ENCODE peak calls at places on chromosome 3, in five cellular contexts. One of them, this sample, is unnamed.

GRCh38 chr3:8540456-8540855 is 38.8 kb downstream of the LMCD1 start:
- DNase-seq in esophagus squamous epithelium: no peak
- DNase-seq in NB4: no peak
- DNase-seq in uterus: no peak
- DNase-seq in HCT116: no peak
- DNase-seq in this sample: no peak

GRCh38 chr3:163605915-163606314 is 1472.4 kb downstream of the SI start:
- DNase-seq in uterus: no peak
- DNase-seq in esophagus squamous epithelium: no peak
- DNase-seq in HCT116: no peak
- DNase-seq in NB4: no peak
- DNase-seq in this sample: no peak

GRCh38 chr3:138937690-138938055 is 9.3 kb downstream of the FOXL2 start:
- DNase-seq in uterus: no peak
- DNase-seq in esophagus squamous epithelium: no peak
- DNase-seq in HCT116: no peak
- DNase-seq in NB4: no peak
- DNase-seq in this sample: no peak

GRCh38 chr3:143472731-143473523 is 353.4 kb downstream of the CHST2 start:
- DNase-seq in NB4: no peak
- DNase-seq in esophagus squamous epithelium: no peak
- DNase-seq in uterus: no peak
- DNase-seq in HCT116: no peak
- DNase-seq in this sample: no peak

GRCh38 chr3:56468184-56469106 is at the start of gene ERC2:
- DNase-seq in NB4: no peak
- DNase-seq in esophagus squamous epithelium: no peak
- DNase-seq in HCT116: no peak
- DNase-seq in uterus: peak
- DNase-seq in this sample: no peak

GRCh38 chr3:9704343-9705322 is 1.0 kb downstream of the CPNE9 start:
- DNase-seq in esophagus squamous epithelium: no peak
- DNase-seq in HCT116: no peak
- DNase-seq in NB4: no peak
- DNase-seq in uterus: peak
- DNase-seq in this sample: no peak

GRCh38 chr3:142999881-143000280 is 1.5 kb upstream of the U2SURP start:
- DNase-seq in uterus: no peak
- DNase-seq in esophagus squamous epithelium: no peak
- DNase-seq in HCT116: no peak
- DNase-seq in NB4: peak
- DNase-seq in this sample: no peak

GRCh38 chr3:69149586-69149985 is 27.2 kb upstream of the LMOD3 start:
- DNase-seq in uterus: no peak
- DNase-seq in NB4: no peak
- DNase-seq in esophagus squamous epithelium: no peak
- DNase-seq in HCT116: no peak
- DNase-seq in this sample: no peak

GRCh38 chr3:98763076-98763475 is at the start of gene ST3GAL6:
- DNase-seq in esophagus squamous epithelium: peak
- DNase-seq in NB4: peak
- DNase-seq in uterus: peak
- DNase-seq in HCT116: no peak
- DNase-seq in this sample: peak

GRCh38 chr3:39378092-39378491 is 5.1 kb upstream of the SLC25A38 start:
- DNase-seq in HCT116: peak
- DNase-seq in esophagus squamous epithelium: no peak
- DNase-seq in uterus: no peak
- DNase-seq in NB4: peak
- DNase-seq in this sample: no peak

GRCh38 chr3:16300881-16301359 is 35.9 kb downstream of the OXNAD1 start:
- DNase-seq in esophagus squamous epithelium: no peak
- DNase-seq in uterus: no peak
- DNase-seq in HCT116: no peak
- DNase-seq in NB4: no peak
- DNase-seq in this sample: no peak

GRCh38 chr3:187013080-187013838 is 82.9 kb downstream of the ST6GAL1 start:
- DNase-seq in esophagus squamous epithelium: no peak
- DNase-seq in NB4: peak
- DNase-seq in uterus: no peak
- DNase-seq in HCT116: no peak
- DNase-seq in this sample: no peak

GRCh38 chr3:10520118-10520517 is 14.7 kb upstream of the ATP2B2 start:
- DNase-seq in uterus: no peak
- DNase-seq in NB4: no peak
- DNase-seq in esophagus squamous epithelium: no peak
- DNase-seq in HCT116: no peak
- DNase-seq in this sample: no peak

GRCh38 chr3:185737740-185738680 is 86.8 kb downstream of the IGF2BP2 start:
- DNase-seq in esophagus squamous epithelium: no peak
- DNase-seq in uterus: no peak
- DNase-seq in HCT116: no peak
- DNase-seq in NB4: no peak
- DNase-seq in this sample: no peak

GRCh38 chr3:150454622-150455021 is 46.5 kb downstream of the TSC22D2 start:
- DNase-seq in NB4: no peak
- DNase-seq in esophagus squamous epithelium: no peak
- DNase-seq in HCT116: no peak
- DNase-seq in uterus: no peak
- DNase-seq in this sample: no peak

GRCh38 chr3:99430348-99431134 is 207.9 kb upstream of the COL8A1 start:
- DNase-seq in NB4: no peak
- DNase-seq in uterus: no peak
- DNase-seq in HCT116: no peak
- DNase-seq in esophagus squamous epithelium: no peak
- DNase-seq in this sample: no peak

GRCh38 chr3:32140943-32141342 is 34.5 kb downstream of the GPD1L start:
- DNase-seq in uterus: no peak
- DNase-seq in HCT116: no peak
- DNase-seq in NB4: peak
- DNase-seq in esophagus squamous epithelium: no peak
- DNase-seq in this sample: no peak

GRCh38 chr3:59451800-59452741 is 402.2 kb upstream of the CFAP20DC start:
- DNase-seq in uterus: no peak
- DNase-seq in esophagus squamous epithelium: no peak
- DNase-seq in HCT116: no peak
- DNase-seq in NB4: no peak
- DNase-seq in this sample: no peak

GRCh38 chr3:64084640-64085039 is 61.3 kb upstream of the PSMD6 start:
- DNase-seq in NB4: peak
- DNase-seq in uterus: no peak
- DNase-seq in esophagus squamous epithelium: no peak
- DNase-seq in HCT116: peak
- DNase-seq in this sample: no peak

GRCh38 chr3:190131329-190131728 is 10.6 kb upstream of the P3H2 start:
- DNase-seq in HCT116: peak
- DNase-seq in NB4: no peak
- DNase-seq in esophagus squamous epithelium: no peak
- DNase-seq in uterus: no peak
- DNase-seq in this sample: no peak

GRCh38 chr3:12891985-12892839 is 50.8 kb upstream of the RPL32 start:
- DNase-seq in NB4: peak
- DNase-seq in HCT116: peak
- DNase-seq in uterus: peak
- DNase-seq in esophagus squamous epithelium: no peak
- DNase-seq in this sample: peak

GRCh38 chr3:134373278-134373941 is 837 bp downstream of the AMOTL2 start:
- DNase-seq in NB4: no peak
- DNase-seq in esophagus squamous epithelium: no peak
- DNase-seq in HCT116: no peak
- DNase-seq in uterus: peak
- DNase-seq in this sample: peak

GRCh38 chr3:17478673-17479072 is 263.8 kb downstream of the TBC1D5 start:
- DNase-seq in NB4: no peak
- DNase-seq in HCT116: peak
- DNase-seq in uterus: no peak
- DNase-seq in esophagus squamous epithelium: no peak
- DNase-seq in this sample: no peak

DNA sequence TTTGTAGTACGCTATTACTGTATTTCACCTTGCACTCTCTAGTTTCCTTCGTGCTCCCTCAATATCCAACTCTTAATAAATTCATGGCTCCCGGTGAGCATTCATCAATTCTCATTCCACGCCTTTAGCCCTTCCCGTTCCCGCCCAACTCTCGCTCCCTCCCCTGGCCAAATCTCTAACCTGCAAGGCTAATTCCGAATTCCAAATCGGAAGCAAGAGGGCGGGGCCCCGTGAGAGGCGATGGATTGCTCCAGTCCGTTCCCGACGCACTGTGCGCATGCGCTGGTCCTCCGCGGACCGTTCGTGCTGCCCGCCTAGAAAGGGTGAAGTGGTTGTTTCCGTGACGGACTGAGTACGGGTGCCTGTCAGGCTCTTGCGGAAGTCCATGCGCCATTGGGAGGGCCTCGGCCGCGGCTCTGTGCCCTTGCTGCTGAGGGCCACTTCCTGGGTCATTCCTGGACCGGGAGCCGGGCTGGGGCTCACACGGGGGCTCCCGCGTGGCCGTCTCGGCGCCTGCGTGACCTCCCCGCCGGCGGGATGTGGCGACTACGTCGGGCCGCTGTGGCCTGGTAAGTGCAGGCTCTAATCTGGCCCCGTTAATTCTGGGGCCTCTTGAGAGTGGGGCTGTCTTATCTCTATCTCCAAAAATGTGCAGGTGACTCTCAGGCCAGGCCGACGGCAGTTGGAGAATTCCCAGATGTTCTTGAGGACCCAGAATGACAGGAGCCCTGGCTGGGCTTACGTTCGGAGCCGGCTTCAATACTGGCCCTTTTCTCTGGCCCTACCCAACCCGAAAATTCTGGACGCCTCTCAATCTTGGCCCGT is at the start of gene OPA1:
- DNase-seq in NB4: peak
- DNase-seq in uterus: peak
- DNase-seq in esophagus squamous epithelium: peak
- DNase-seq in HCT116: peak
- DNase-seq in this sample: peak
- TF ChIP-seq POLR2A in NB4: peak
- TF ChIP-seq POLR2A in uterus: peak
- TF ChIP-seq POLR2A in esophagus squamous epithelium: no peak
- TF ChIP-seq POLR2A in HCT116: no peak
- TF ChIP-seq POLR2A in this sample: peak

GRCh38 chr3:196942226-196942914 is at the start of gene NCBP2:
- DNase-seq in NB4: peak
- DNase-seq in uterus: peak
- DNase-seq in HCT116: peak
- DNase-seq in esophagus squamous epithelium: peak
- DNase-seq in this sample: peak
- TF ChIP-seq POLR2A in NB4: peak
- TF ChIP-seq POLR2A in uterus: peak
- TF ChIP-seq POLR2A in HCT116: peak
- TF ChIP-seq POLR2A in esophagus squamous epithelium: no peak
- TF ChIP-seq POLR2A in this sample: peak

GRCh38 chr3:50615190-50615589 is 1.8 kb upstream of the MAPKAPK3 start:
- DNase-seq in NB4: no peak
- DNase-seq in uterus: no peak
- DNase-seq in HCT116: no peak
- DNase-seq in esophagus squamous epithelium: no peak
- DNase-seq in this sample: no peak

GRCh38 chr3:50616003-50616769 is 765 bp upstream of the MAPKAPK3 start:
- DNase-seq in NB4: peak
- DNase-seq in esophagus squamous epithelium: no peak
- DNase-seq in uterus: peak
- DNase-seq in HCT116: peak
- DNase-seq in this sample: peak

GRCh38 chr3:50617096-50617791 is at the start of gene MAPKAPK3:
- DNase-seq in HCT116: no peak
- DNase-seq in NB4: peak
- DNase-seq in uterus: peak
- DNase-seq in esophagus squamous epithelium: no peak
- DNase-seq in this sample: no peak

GRCh38 chr3:50617911-50618481 is 1.0 kb downstream of the MAPKAPK3 start:
- DNase-seq in HCT116: no peak
- DNase-seq in NB4: peak
- DNase-seq in esophagus squamous epithelium: no peak
- DNase-seq in uterus: no peak
- DNase-seq in this sample: no peak

DNA sequence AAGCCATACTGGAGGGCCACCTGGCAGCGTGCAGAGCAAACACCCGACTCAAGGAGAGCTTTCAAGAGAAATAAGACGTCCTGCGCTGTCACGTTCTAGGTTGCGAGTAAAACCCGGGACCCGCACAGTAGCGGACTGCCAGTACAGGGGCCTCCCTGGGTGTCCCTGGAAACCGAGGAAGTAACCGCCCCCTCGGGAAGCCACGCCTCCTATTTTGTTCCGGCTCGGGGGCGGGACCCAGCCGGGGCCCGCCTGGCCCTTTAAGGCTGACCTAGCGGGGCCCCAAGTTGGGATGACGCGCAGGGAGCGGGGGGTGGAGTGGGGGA is 218 bp upstream of the MAPKAPK3 start:
- DNase-seq in NB4: peak
- DNase-seq in uterus: peak
- DNase-seq in HCT116: peak
- DNase-seq in esophagus squamous epithelium: peak
- DNase-seq in this sample: peak
- TF ChIP-seq POLR2A in NB4: peak
- TF ChIP-seq POLR2A in uterus: peak
- TF ChIP-seq POLR2A in HCT116: peak
- TF ChIP-seq POLR2A in esophagus squamous epithelium: no peak
- TF ChIP-seq POLR2A in this sample: peak

GRCh38 chr3:177199206-177199765 is 2.0 kb upstream of the TBL1XR1 start:
- DNase-seq in NB4: no peak
- DNase-seq in esophagus squamous epithelium: no peak
- DNase-seq in HCT116: no peak
- DNase-seq in uterus: no peak
- DNase-seq in this sample: no peak

GRCh38 chr3:177196473-177197040 is 725 bp downstream of the TBL1XR1 start:
- DNase-seq in HCT116: no peak
- DNase-seq in NB4: peak
- DNase-seq in esophagus squamous epithelium: peak
- DNase-seq in uterus: peak
- DNase-seq in this sample: no peak

GRCh38 chr3:177195941-177196472 is 1.3 kb downstream of the TBL1XR1 start:
- DNase-seq in uterus: no peak
- DNase-seq in NB4: peak
- DNase-seq in esophagus squamous epithelium: no peak
- DNase-seq in HCT116: no peak
- DNase-seq in this sample: no peak

GRCh38 chr3:177197041-177197933 is at the start of gene TBL1XR1:
- DNase-seq in HCT116: peak
- DNase-seq in esophagus squamous epithelium: peak
- DNase-seq in NB4: peak
- DNase-seq in uterus: peak
- DNase-seq in this sample: peak

DNA sequence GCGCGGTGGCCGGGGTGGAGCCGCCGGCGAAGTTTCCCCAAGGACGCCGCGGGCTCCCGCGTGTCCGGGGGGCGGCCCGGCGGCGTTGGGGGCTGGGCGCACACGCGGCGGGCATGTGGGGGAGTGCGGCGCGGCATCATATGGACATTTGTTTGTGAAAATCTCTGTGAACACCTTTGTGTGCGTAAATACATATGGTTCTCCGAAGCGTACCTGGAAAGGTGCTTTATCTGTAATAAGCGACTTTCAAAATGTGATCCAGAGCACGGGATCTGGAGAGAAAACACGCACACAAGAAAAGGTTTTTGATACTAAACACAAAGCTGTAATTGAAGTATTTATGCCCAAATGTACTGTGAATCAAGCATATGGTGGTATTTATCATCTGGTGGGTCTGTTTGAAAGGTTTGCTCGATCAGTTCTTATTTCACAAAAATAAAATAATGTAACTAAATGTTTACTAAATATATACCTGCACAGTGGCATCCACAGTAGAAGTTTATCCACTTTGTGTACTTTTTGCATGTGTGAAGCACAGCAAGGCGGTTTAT is 727 bp upstream of the TBL1XR1 start:
- DNase-seq in esophagus squamous epithelium: no peak
- DNase-seq in NB4: no peak
- DNase-seq in uterus: no peak
- DNase-seq in HCT116: no peak
- DNase-seq in this sample: no peak
- TF ChIP-seq POLR2A in esophagus squamous epithelium: no peak
- TF ChIP-seq POLR2A in NB4: no peak
- TF ChIP-seq POLR2A in uterus: no peak
- TF ChIP-seq POLR2A in HCT116: no peak
- TF ChIP-seq POLR2A in this sample: no peak